ENCODE peak calls at places on chromosomes 3 and 15, in ten cellular contexts. One of them, this sample, is unnamed.

GRCh38 chr3:18740631-18741583 is 315.8 kb upstream of the SATB1 start:
- DNase-seq in PC-3: no peak
- DNase-seq in fibroblast of lung: no peak
- DNase-seq in GM12878: peak
- DNase-seq in GM23338: no peak
- DNase-seq in mammary epithelial cell: no peak
- DNase-seq in MM.1S: peak
- DNase-seq in hepatocyte: no peak
- DNase-seq in HCT116: no peak
- DNase-seq in GM23248: no peak
- DNase-seq in this sample: no peak

GRCh38 chr3:33277193-33277882 is at the start of gene FBXL2:
- DNase-seq in PC-3: peak
- DNase-seq in fibroblast of lung: peak
- DNase-seq in GM12878: no peak
- DNase-seq in GM23338: peak
- DNase-seq in mammary epithelial cell: peak
- DNase-seq in MM.1S: peak
- DNase-seq in hepatocyte: peak
- DNase-seq in HCT116: peak
- DNase-seq in GM23248: peak
- DNase-seq in this sample: peak

GRCh38 chr3:65093641-65094040 is 405.8 kb upstream of the ADAMTS9 start:
- DNase-seq in PC-3: no peak
- DNase-seq in fibroblast of lung: no peak
- DNase-seq in GM12878: no peak
- DNase-seq in GM23338: no peak
- DNase-seq in mammary epithelial cell: no peak
- DNase-seq in MM.1S: no peak
- DNase-seq in hepatocyte: no peak
- DNase-seq in HCT116: no peak
- DNase-seq in GM23248: no peak
- DNase-seq in this sample: no peak

GRCh38 chr15:37040072-37040742 is 60.1 kb downstream of the MEIS2 start:
- DNase-seq in PC-3: no peak
- DNase-seq in fibroblast of lung: no peak
- DNase-seq in GM12878: no peak
- DNase-seq in GM23338: no peak
- DNase-seq in mammary epithelial cell: no peak
- DNase-seq in MM.1S: no peak
- DNase-seq in hepatocyte: no peak
- DNase-seq in HCT116: no peak
- DNase-seq in GM23248: no peak
- DNase-seq in this sample: no peak

GRCh38 chr3:111963424-111963823 is 15.4 kb upstream of the ABHD10 start:
- DNase-seq in PC-3: peak
- DNase-seq in fibroblast of lung: peak
- DNase-seq in GM12878: no peak
- DNase-seq in GM23338: no peak
- DNase-seq in mammary epithelial cell: peak
- DNase-seq in MM.1S: no peak
- DNase-seq in hepatocyte: no peak
- DNase-seq in HCT116: peak
- DNase-seq in GM23248: peak
- DNase-seq in this sample: no peak

GRCh38 chr3:130692455-130692854 is 54.2 kb downstream of the PIK3R4 start:
- DNase-seq in PC-3: peak
- DNase-seq in fibroblast of lung: no peak
- DNase-seq in GM12878: no peak
- DNase-seq in GM23338: no peak
- DNase-seq in mammary epithelial cell: peak
- DNase-seq in MM.1S: no peak
- DNase-seq in hepatocyte: no peak
- DNase-seq in HCT116: peak
- DNase-seq in GM23248: no peak
- DNase-seq in this sample: peak

GRCh38 chr3:30440147-30440604 is 166.2 kb upstream of the TGFBR2 start:
- DNase-seq in PC-3: peak
- DNase-seq in fibroblast of lung: no peak
- DNase-seq in GM12878: no peak
- DNase-seq in GM23338: no peak
- DNase-seq in mammary epithelial cell: no peak
- DNase-seq in MM.1S: no peak
- DNase-seq in hepatocyte: no peak
- DNase-seq in HCT116: no peak
- DNase-seq in GM23248: peak
- DNase-seq in this sample: peak

GRCh38 chr15:93173369-93173768 is 84.4 kb upstream of the RGMA start:
- DNase-seq in PC-3: peak
- DNase-seq in fibroblast of lung: no peak
- DNase-seq in GM12878: no peak
- DNase-seq in GM23338: no peak
- DNase-seq in mammary epithelial cell: peak
- DNase-seq in MM.1S: peak
- DNase-seq in hepatocyte: no peak
- DNase-seq in HCT116: no peak
- DNase-seq in GM23248: peak
- DNase-seq in this sample: no peak

GRCh38 chr15:58731756-58732535 is 17.6 kb downstream of the ADAM10 start:
- DNase-seq in PC-3: peak
- DNase-seq in fibroblast of lung: peak
- DNase-seq in GM12878: no peak
- DNase-seq in GM23338: no peak
- DNase-seq in mammary epithelial cell: peak
- DNase-seq in MM.1S: no peak
- DNase-seq in hepatocyte: peak
- DNase-seq in HCT116: peak
- DNase-seq in GM23248: peak
- DNase-seq in this sample: peak

DNA sequence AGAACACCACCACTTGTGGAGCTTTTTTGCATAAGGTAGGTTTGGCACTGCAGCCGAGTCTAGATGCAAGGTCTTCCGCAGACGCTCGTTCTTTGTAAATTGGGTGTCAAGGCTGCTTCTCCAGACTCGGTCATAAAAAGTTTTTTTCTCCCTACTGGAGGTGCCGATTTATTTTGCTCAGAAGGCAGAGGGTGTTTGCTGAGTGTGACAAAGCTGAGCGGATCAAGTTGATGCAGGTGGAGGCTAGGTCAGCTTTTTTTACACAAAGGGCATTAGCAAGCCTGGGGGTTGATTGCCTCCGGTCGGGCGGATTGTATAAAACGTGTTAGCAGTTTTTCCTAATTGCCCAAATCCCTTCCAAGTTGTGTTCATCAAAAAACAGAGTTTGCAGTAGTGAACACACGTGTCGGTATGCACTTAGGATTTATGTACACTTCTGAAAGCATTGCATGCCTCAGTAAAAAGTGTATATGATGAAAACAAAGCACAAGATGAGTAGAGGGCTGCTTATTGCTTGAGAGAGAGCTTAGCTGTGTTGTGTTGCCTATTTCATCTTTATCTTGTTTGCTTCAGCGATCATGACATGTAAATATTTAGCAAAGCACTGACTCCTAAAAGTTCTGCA is 2.6 kb downstream of the GPR160 start:
- DNase-seq in PC-3: no peak
- DNase-seq in fibroblast of lung: no peak
- DNase-seq in GM12878: no peak
- DNase-seq in GM23338: peak
- DNase-seq in mammary epithelial cell: no peak
- DNase-seq in MM.1S: no peak
- DNase-seq in hepatocyte: no peak
- DNase-seq in HCT116: no peak
- DNase-seq in GM23248: no peak
- DNase-seq in this sample: no peak
- TF ChIP-seq EZH2 in PC-3: no peak
- TF ChIP-seq EZH2 in fibroblast of lung: peak
- TF ChIP-seq EZH2 in GM12878: no peak
- TF ChIP-seq EZH2 in GM23338: no peak
- TF ChIP-seq EZH2 in mammary epithelial cell: peak
- TF ChIP-seq EZH2 in MM.1S: no peak
- TF ChIP-seq EZH2 in hepatocyte: no peak
- TF ChIP-seq EZH2 in HCT116: no peak
- TF ChIP-seq EZH2 in GM23248: peak
- TF ChIP-seq EZH2 in this sample: no peak

GRCh38 chr15:41493205-41493901 is at the start of gene ITPKA:
- DNase-seq in PC-3: peak
- DNase-seq in fibroblast of lung: peak
- DNase-seq in GM12878: peak
- DNase-seq in GM23338: peak
- DNase-seq in mammary epithelial cell: peak
- DNase-seq in MM.1S: peak
- DNase-seq in hepatocyte: peak
- DNase-seq in HCT116: no peak
- DNase-seq in GM23248: peak
- DNase-seq in this sample: peak

GRCh38 chr15:41493902-41494189 is 172 bp downstream of the ITPKA start:
- DNase-seq in PC-3: no peak
- DNase-seq in fibroblast of lung: no peak
- DNase-seq in GM12878: no peak
- DNase-seq in GM23338: no peak
- DNase-seq in mammary epithelial cell: no peak
- DNase-seq in MM.1S: no peak
- DNase-seq in hepatocyte: no peak
- DNase-seq in HCT116: no peak
- DNase-seq in GM23248: no peak
- DNase-seq in this sample: no peak

GRCh38 chr15:41494922-41495735 is 1.5 kb downstream of the ITPKA start:
- DNase-seq in PC-3: no peak
- DNase-seq in fibroblast of lung: no peak
- DNase-seq in GM12878: no peak
- DNase-seq in GM23338: peak
- DNase-seq in mammary epithelial cell: no peak
- DNase-seq in MM.1S: no peak
- DNase-seq in hepatocyte: peak
- DNase-seq in HCT116: no peak
- DNase-seq in GM23248: no peak
- DNase-seq in this sample: no peak

GRCh38 chr15:41495736-41496599 is 2.3 kb downstream of the ITPKA start:
- DNase-seq in PC-3: no peak
- DNase-seq in fibroblast of lung: no peak
- DNase-seq in GM12878: no peak
- DNase-seq in GM23338: peak
- DNase-seq in mammary epithelial cell: no peak
- DNase-seq in MM.1S: no peak
- DNase-seq in hepatocyte: peak
- DNase-seq in HCT116: no peak
- DNase-seq in GM23248: no peak
- DNase-seq in this sample: no peak

DNA sequence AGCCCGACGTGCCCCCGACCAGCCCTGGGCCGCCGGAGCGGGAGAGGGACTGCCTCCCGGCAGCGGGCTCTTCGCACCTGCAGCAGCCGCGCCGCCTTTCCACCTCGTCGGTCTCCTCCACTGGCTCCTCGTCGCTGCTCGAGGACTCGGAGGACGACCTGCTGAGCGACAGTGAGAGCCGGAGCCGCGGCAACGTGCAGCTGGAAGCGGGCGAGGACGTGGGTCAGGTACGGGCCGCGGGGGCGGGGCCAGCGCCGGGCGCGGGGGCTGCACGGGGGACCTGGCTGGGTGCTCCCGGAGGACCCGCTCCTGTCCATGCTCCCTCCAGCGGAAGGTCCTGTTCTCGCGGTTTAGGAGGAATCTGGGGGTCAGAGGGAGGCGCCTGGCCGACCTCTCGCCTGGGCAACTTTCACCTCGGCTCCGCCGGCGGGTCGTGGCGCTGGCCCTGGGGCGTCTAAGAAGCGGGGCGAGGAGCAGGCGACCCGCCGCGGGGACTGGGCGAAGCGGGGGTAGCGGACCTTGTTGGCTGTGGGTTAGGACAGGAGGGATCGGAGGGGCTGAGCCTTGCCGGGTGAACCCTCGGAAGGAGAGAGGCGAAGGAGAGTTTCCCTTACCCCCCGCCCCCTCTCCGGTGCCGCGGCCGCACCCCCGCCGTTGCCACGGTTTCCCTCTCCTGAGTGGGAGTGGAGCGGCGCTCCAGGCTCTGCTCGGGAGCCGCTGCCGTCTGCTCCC is 682 bp downstream of the ITPKA start:
- DNase-seq in PC-3: peak
- DNase-seq in fibroblast of lung: no peak
- DNase-seq in GM12878: no peak
- DNase-seq in GM23338: peak
- DNase-seq in mammary epithelial cell: no peak
- DNase-seq in MM.1S: peak
- DNase-seq in hepatocyte: peak
- DNase-seq in HCT116: no peak
- DNase-seq in GM23248: peak
- DNase-seq in this sample: no peak
- TF ChIP-seq EZH2 in PC-3: no peak
- TF ChIP-seq EZH2 in fibroblast of lung: peak
- TF ChIP-seq EZH2 in GM12878: no peak
- TF ChIP-seq EZH2 in GM23338: peak
- TF ChIP-seq EZH2 in mammary epithelial cell: peak
- TF ChIP-seq EZH2 in MM.1S: no peak
- TF ChIP-seq EZH2 in hepatocyte: no peak
- TF ChIP-seq EZH2 in HCT116: no peak
- TF ChIP-seq EZH2 in GM23248: peak
- TF ChIP-seq EZH2 in this sample: no peak

GRCh38 chr3:59914251-59914650 is 864.4 kb upstream of the CFAP20DC start:
- DNase-seq in PC-3: no peak
- DNase-seq in fibroblast of lung: no peak
- DNase-seq in GM12878: no peak
- DNase-seq in GM23338: no peak
- DNase-seq in mammary epithelial cell: no peak
- DNase-seq in MM.1S: no peak
- DNase-seq in hepatocyte: no peak
- DNase-seq in HCT116: no peak
- DNase-seq in GM23248: no peak
- DNase-seq in this sample: no peak
- TF ChIP-seq EZH2 in PC-3: no peak
- TF ChIP-seq EZH2 in fibroblast of lung: no peak
- TF ChIP-seq EZH2 in GM12878: no peak
- TF ChIP-seq EZH2 in GM23338: no peak
- TF ChIP-seq EZH2 in mammary epithelial cell: no peak
- TF ChIP-seq EZH2 in MM.1S: no peak
- TF ChIP-seq EZH2 in hepatocyte: no peak
- TF ChIP-seq EZH2 in HCT116: no peak
- TF ChIP-seq EZH2 in GM23248: no peak
- TF ChIP-seq EZH2 in this sample: no peak

DNA sequence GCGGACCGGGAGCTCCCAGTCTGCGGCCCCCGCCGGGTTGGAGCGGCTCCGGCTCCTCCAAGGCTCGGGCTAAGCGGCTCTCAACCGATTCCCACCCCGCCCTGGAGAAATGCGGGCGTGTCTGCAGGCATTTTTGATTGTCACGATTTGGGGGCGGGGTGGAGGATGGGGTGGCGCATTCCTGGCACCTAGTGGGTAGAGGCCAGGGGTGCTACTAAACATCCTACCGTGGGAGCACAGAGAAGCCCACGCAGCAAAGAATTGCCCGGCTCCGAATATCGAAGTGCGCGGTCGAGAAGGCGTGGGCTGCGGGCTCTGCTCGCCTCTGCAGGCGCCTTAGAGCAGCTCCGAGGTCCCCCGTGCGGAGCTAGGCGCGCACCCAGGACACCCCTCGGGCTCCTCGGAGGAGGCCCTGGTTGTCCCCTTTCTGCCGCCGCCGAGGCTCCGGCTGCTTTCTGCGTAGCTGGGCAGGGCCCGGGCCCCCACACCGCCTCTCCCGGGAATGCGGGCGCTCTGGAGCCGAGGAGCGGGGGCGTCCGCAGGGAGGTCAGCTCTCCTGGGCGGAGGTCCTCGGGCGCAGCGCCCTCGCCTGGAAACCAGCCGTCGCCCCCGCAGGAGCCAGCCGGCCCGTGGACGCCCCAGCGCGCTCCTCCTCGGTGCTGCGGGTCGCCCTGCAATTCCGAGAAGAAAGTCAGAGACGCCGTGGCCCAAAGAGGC is 16.5 kb upstream of the LAMP3 start:
- DNase-seq in PC-3: peak
- DNase-seq in fibroblast of lung: peak
- DNase-seq in GM12878: no peak
- DNase-seq in GM23338: peak
- DNase-seq in mammary epithelial cell: peak
- DNase-seq in MM.1S: no peak
- DNase-seq in hepatocyte: peak
- DNase-seq in HCT116: no peak
- DNase-seq in GM23248: peak
- DNase-seq in this sample: peak
- TF ChIP-seq EZH2 in PC-3: no peak
- TF ChIP-seq EZH2 in fibroblast of lung: no peak
- TF ChIP-seq EZH2 in GM12878: no peak
- TF ChIP-seq EZH2 in GM23338: peak
- TF ChIP-seq EZH2 in mammary epithelial cell: no peak
- TF ChIP-seq EZH2 in MM.1S: no peak
- TF ChIP-seq EZH2 in hepatocyte: peak
- TF ChIP-seq EZH2 in HCT116: no peak
- TF ChIP-seq EZH2 in GM23248: peak
- TF ChIP-seq EZH2 in this sample: no peak